ENCODE peak calls at places on chromosomes 16 and 17, in six cellular contexts. K is NCI-H510A treated with DMSO at 0.1 percent for 48 hours, M is DMS153, B is pancreas, Q is Kasumi-1, R is tibial artery. H is an unnamed sample.

GRCh38 chr17:47611372-47612350 is 38.1 kb upstream of the KPNB1 start:
- DNase-seq in K (no peak), M (no peak), R (no peak), Q (no peak), B (no peak), H (no peak)

GRCh38 chr17:72497915-72498314 is 377.1 kb downstream of the SOX9 start:
- DNase-seq in K (no peak), B (no peak), R (no peak), Q (no peak), M (no peak), H (no peak)

GRCh38 chr17:75081611-75082540 is 5.9 kb upstream of the SLC16A5 start:
- DNase-seq in Q (no peak), R (no peak), K (no peak), M (no peak), B (no peak), H (no peak)

GRCh38 chr16:68469728-68470460 is 21.6 kb upstream of the SMPD3 start:
- DNase-seq in K (no peak), Q (peak), B (no peak), M (no peak), R (no peak), H (peak)

GRCh38 chr17:2406903-2407790 is 6.3 kb upstream of the MNT start:
- DNase-seq in K (no peak), M (no peak), Q (no peak), B (peak), R (peak), H (no peak)

GRCh38 chr17:44310612-44311376 is 2.4 kb downstream of the RUNDC3A start:
- DNase-seq in K (no peak), B (no peak), Q (no peak), R (no peak), M (no peak), H (no peak)

GRCh38 chr17:75455896-75456416 is 479 bp upstream of the TMEM94 start:
- DNase-seq in Q (no peak), K (no peak), M (no peak), R (no peak), B (no peak), H (no peak)

GRCh38 chr17:76492250-76492988 is 8.8 kb downstream of the RHBDF2 start:
- DNase-seq in M (no peak), K (no peak), R (no peak), B (no peak), Q (peak), H (no peak)

GRCh38 chr17:42698736-42699414 is 16.5 kb downstream of the CNTNAP1 start:
- DNase-seq in R (peak), B (no peak), Q (no peak), K (no peak), M (no peak), H (peak)

GRCh38 chr17:21124096-21124495 is 2.7 kb upstream of the DHRS7B start:
- DNase-seq in M (no peak), K (no peak), Q (no peak), B (no peak), R (no peak), H (peak)

GRCh38 chr16:85445779-85446222 is 167.3 kb upstream of the GSE1 start:
- DNase-seq in R (no peak), K (no peak), M (peak), B (no peak), Q (no peak), H (no peak)

GRCh38 chr16:79800016-79800608 is 199.6 kb upstream of the MAF start:
- DNase-seq in M (no peak), K (no peak), B (no peak), Q (no peak), R (no peak), H (no peak)

GRCh38 chr16:68429081-68429740 is 19.1 kb downstream of the SMPD3 start:
- DNase-seq in B (no peak), Q (no peak), M (no peak), R (peak), K (no peak), H (no peak)

GRCh38 chr17:35087731-35088646 is 24.5 kb upstream of the RFFL start:
- DNase-seq in R (peak), Q (peak), K (peak), M (no peak), B (peak), H (peak)

GRCh38 chr17:63928966-63929695 is 3.0 kb downstream of the CD79B start:
- DNase-seq in R (no peak), K (no peak), M (no peak), B (no peak), Q (no peak), H (no peak)

GRCh38 chr17:80538484-80538883 is 6.2 kb upstream of the RPTOR start:
- DNase-seq in Q (no peak), R (no peak), K (no peak), M (no peak), B (no peak), H (no peak)

GRCh38 chr17:56979091-56979480 is 1.2 kb downstream of the SCPEP1 start:
- DNase-seq in R (no peak), Q (peak), K (peak), B (no peak), M (no peak), H (no peak)

H was measured in OCI-M1.